ENCODE peak calls at places on chromosomes 6 and 20, in six cellular contexts. S, Q, L, I, K and M are unnamed samples.

GRCh38 chr6:4372866-4373265 is 237.5 kb upstream of the ECI2 start:
- DNase-seq in S (no peak), Q (no peak), L (no peak), I (no peak), K (no peak), M (no peak)

GRCh38 chr20:17676942-17677341 is 5.1 kb downstream of the RRBP1 start:
- DNase-seq in S (no peak), Q (no peak), L (no peak), I (no peak), K (no peak), M (no peak)

GRCh38 chr6:112694986-112695385 is 347.9 kb downstream of the RFPL4B start:
- DNase-seq in S (no peak), Q (no peak), L (no peak), I (no peak), K (no peak), M (no peak)

GRCh38 chr6:37643851-37644672 is 53.6 kb downstream of the MDGA1 start:
- DNase-seq in S (no peak), Q (no peak), L (no peak), I (no peak), K (no peak), M (no peak)

GRCh38 chr6:34425132-34425497 is 754 bp downstream of the RPS10 start:
- DNase-seq in S (no peak), Q (peak; percentile 23), L (no peak), I (peak; percentile 15), K (no peak), M (peak; percentile 15)

GRCh38 chr6:14671937-14672336 is 554.4 kb downstream of the CD83 start:
- DNase-seq in S (no peak), Q (no peak), L (no peak), I (no peak), K (no peak), M (no peak)

GRCh38 chr20:56469077-56469449 is 636 bp downstream of the RTF2 start:
- DNase-seq in S (no peak), Q (no peak), L (no peak), I (no peak), K (no peak), M (no peak)

GRCh38 chr20:37383229-37383989 is 37.5 kb downstream of the SRC start:
- DNase-seq in S (no peak), Q (no peak), L (no peak), I (peak; percentile 72), K (peak; percentile 81), M (peak; percentile 77)

GRCh38 chr6:96837138-96837971 is at the start of gene GPR63:
- DNase-seq in S (no peak), Q (peak; percentile 87), L (peak; percentile 50), I (peak; percentile 78), K (peak; percentile 69), M (peak; percentile 87)

GRCh38 chr6:47483853-47484546 is 6.4 kb downstream of the CD2AP start:
- DNase-seq in S (no peak), Q (no peak), L (no peak), I (peak; percentile 87), K (no peak), M (peak; percentile 50)

DNA sequence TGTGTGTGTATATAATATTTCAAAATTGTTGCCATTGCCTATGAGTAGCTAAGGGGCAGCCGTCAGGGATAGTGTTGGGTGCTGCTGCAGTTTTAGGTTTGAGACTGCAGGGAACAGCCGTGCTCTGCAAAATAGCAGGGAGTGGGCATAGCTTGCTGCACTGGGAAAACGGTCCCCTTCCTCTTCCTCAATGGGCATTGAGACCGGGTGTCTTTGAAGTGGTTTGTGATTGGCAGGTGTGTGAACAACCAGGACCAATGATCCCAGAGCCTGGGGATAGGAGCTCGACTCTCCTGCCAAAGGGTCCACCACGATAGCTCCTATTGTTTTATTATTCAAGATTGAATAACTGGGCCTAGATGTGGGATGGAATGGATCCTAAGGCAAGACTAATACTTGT is 5.1 kb upstream of the EBF4 start:
- DNase-seq in S (no peak), Q (no peak), L (no peak), I (no peak), K (no peak), M (no peak)
- H3K4me3 ChIP-seq in S (no peak overlapping the region), Q (no peak overlapping the region), L (no peak overlapping the region), I (no peak overlapping the region), K (no peak overlapping the region), M (no peak overlapping the region)

GRCh38 chr6:136927313-136927712 is 5.2 kb downstream of the SLC35D3 start:
- DNase-seq in S (peak; percentile 89), Q (peak; percentile 46), L (no peak), I (no peak), K (peak; percentile 7), M (peak; percentile 17)
- TF ChIP-seq CTCF in S (peak; percentile 18), Q (peak; percentile 47), L (peak; percentile 74), I (peak; percentile 17), K (peak; percentile 43), M (peak; percentile 20)

DNA sequence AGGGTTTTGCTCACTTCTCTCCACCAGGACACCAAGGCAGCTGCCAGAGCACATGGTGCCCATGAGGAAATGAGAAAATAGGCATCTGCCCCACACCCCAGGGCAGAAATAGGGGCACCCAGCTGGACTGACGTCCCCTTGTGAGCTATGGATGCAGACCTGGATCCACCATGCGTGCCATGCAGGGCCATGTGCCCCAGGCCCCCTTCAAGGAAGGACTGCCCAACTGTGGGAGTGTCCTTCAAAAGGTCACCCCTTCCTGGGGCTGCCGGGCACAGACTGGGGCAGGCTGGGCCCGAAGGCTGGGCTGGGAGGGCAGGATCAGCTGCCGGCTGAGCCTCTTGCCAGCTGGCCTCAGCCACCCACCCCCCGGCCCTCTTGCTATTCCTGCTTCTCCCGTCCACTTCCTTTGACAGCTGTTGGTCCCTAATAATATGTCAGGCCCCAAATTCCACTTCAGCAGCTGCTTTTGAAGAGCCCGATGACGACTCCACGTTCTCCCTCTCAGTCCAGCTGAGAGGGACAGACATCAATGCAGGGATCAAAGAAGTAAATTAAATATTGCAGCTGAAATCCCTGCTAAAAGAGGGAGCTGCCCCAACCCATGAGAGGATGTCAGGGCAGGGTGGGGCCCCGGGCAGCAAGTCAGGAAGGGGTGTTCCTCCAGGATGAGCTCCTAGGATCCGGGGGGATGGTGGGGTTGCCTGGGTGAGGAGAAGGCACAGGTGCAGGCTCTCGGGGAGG is 185.2 kb downstream of the ANKRD60 start:
- DNase-seq in S (peak; percentile 62), Q (no peak), L (no peak), I (no peak), K (no peak), M (no peak)
- H3K4me3 ChIP-seq in S (no peak overlapping the region), Q (no peak overlapping the region), L (no peak overlapping the region), I (no peak overlapping the region), K (no peak overlapping the region), M (no peak overlapping the region)

GRCh38 chr6:92777146-92777740 is 642.1 kb downstream of the EPHA7 start:
- DNase-seq in S (no peak), Q (peak; percentile 40), L (no peak), I (peak; percentile 36), K (no peak), M (peak; percentile 62)
- TF ChIP-seq CTCF in S (peak; percentile 58), Q (peak; percentile 37), L (peak; percentile 47), I (no peak), K (peak; percentile 12), M (peak; percentile 72)

DNA sequence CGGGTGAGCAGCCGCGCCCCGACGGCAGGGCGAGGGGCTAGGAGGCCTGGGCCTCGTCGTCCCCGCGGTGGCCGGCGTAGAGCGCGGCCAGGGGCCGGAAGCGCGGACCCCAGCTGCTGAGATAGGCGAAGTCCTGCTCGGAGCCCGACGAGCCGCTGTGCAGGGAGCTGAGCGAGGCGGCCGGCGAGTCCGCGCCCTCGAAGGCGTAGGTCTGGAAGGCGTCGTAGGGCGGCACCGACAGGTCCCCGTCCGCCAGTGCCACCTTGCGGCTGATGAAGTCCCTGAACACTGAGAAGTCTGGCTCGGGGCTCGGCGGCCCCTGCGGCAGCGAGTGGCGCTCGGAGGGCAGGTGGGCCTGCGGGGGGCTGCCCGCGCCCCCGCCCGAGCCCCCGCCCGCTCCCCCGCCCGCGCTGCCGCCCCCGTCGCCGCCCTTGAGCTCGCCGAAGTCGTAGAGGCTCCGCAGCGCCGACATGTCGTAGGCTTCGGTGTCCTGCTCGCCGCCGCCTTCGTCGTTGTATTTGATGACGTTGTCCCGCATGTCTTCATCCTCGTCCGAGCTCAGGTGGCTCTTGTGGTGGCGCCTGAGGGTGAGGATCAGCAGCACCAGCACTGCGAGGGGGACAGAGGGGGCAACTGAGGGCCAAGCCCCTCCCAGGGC is 56.5 kb downstream of the CD40 start:
- DNase-seq in S (no peak), Q (peak; percentile 76), L (no peak), I (peak; percentile 42), K (peak; percentile 13), M (peak; percentile 70)
- H3K4me3 ChIP-seq in S (no peak overlapping the region), Q (no peak overlapping the region), L (no peak overlapping the region), I (no peak overlapping the region), K (peak overlapping the region; percentile 8), M (no peak overlapping the region)

DNA sequence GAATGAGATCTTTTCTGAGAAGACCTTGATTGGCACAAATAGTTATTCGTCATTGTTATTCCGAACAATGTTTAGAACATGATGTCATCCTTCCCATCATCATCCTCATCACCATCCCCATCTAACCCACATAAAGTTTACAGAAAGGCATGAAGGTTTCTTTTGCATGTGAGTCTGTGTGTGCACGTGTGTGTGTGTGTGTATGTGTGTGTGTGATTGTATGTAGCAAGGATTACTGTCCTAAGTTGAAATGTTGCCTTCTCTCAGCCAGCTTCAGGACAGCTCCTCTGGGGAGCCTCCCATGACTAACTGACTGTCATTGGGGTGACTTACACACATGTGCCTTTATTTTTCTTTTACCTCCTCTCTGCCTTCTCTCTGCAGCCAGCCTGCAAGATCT is 113.5 kb downstream of the SLC22A3 start:
- DNase-seq in S (peak; percentile 77), Q (no peak), L (no peak), I (peak; percentile 32), K (no peak), M (peak; percentile 12)
- TF ChIP-seq CTCF in S (no peak), Q (no peak), L (no peak), I (no peak), K (no peak), M (no peak)

DNA sequence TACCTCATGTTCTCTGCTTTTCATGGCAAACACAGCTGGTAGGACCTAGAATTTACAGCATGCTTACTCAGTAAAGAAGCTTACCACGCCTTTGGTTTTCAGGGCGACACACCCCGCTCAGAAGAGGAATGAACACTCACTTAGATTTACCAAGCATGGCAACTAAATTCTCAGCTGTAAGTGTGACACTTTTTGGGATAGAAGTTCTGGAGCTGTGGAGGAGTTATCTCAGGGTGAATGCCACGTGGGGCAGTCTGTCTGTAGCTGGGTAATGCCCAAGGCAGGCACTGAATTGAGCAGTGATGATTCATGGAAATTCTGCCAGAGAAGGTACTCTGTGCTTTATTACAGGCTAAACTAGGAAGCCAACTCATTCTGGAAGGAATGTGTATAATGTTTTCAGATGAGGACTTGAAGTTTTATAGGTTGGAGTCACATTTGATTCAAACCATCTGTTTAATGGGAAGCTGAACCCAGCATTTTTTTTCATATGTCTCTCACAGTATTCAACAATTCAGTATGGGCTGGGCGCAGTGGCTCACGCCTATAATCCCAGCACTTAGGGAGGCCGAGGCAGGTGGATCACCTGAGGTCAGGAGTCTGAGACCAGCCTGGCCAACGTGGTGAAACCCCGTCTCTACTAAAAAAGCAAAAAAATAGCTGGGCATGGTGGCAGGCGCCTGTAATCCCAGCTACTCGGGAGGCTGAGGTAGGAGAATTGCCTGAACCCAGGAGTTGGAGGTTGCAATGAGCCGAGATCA is 3.5 kb upstream of the PRIM2 start:
- DNase-seq in S (no peak), Q (no peak), L (no peak), I (peak; percentile 99), K (peak; percentile 71), M (peak; percentile 94)
- H3K4me3 ChIP-seq in S (no peak overlapping the region), Q (no peak overlapping the region), L (no peak overlapping the region), I (no peak overlapping the region), K (peak overlapping the region; percentile 1), M (no peak overlapping the region)

GRCh38 chr6:12603711-12604049 is 112.9 kb upstream of the PHACTR1 start:
- DNase-seq in S (no peak), Q (no peak), L (no peak), I (no peak), K (no peak), M (no peak)
- TF ChIP-seq CTCF in S (no peak), Q (no peak), L (no peak), I (no peak), K (no peak), M (no peak)

GRCh38 chr20:25135031-25135430 is 53.1 kb upstream of the VSX1 start:
- DNase-seq in S (no peak), Q (no peak), L (no peak), I (no peak), K (no peak), M (no peak)
- H3K4me3 ChIP-seq in S (no peak overlapping the region), Q (no peak overlapping the region), L (no peak overlapping the region), I (no peak overlapping the region), K (no peak overlapping the region), M (no peak overlapping the region)